ENCODE peak calls at places on chromosomes 12 and 14, in ten cellular contexts. X is cardiac muscle cell; L is psoas muscle; N is astrocyte of the hippocampus; M is amniotic stem cell; E is A549; K is activated T-helper 1 cell treated with Interleukin-2 at 50 U/mL for 16 hours; I is OCI-M1; P is lung microvascular endothelial cell; R is stimulated activated naive CD8-positive, alpha-beta T cell treated with anti-CD3 and anti-CD28 coated beads, Interleukin-15, Interleukin-2, amounts not matched to agents 100 U/mL and 50 U/mL, for 24 hours. T is an unnamed sample.

GRCh38 chr12:70258605-70259403 is 15.6 kb downstream of the CNOT2 start:
- DNase-seq in X (no peak), L (no peak), N (peak), M (no peak), E (no peak), K (no peak), I (no peak), P (no peak), R (no peak), T (no peak)

GRCh38 chr12:116172224-116172849 is 105.2 kb downstream of the MED13L start:
- DNase-seq in X (no peak), L (no peak), N (no peak), M (no peak), E (no peak), K (no peak), I (peak), P (peak), R (peak), T (peak)

GRCh38 chr12:42130670-42131402 is 13.8 kb downstream of the GXYLT1 start:
- DNase-seq in X (no peak), L (peak), N (peak), M (no peak), E (no peak), K (no peak), I (peak), P (peak), R (no peak), T (peak)

GRCh38 chr12:120091371-120092090 is 25.0 kb downstream of the RAB35 start:
- DNase-seq in X (no peak), L (peak), N (peak), M (no peak), E (no peak), K (no peak), I (no peak), P (no peak), R (no peak), T (no peak)

GRCh38 chr12:69982081-69982480 is 157.1 kb downstream of the MYRFL start:
- DNase-seq in X (no peak), L (no peak), N (no peak), M (no peak), E (no peak), K (no peak), I (no peak), P (no peak), R (no peak), T (no peak)

GRCh38 chr12:62468394-62468793 is 1.8 kb downstream of the MON2 start:
- DNase-seq in X (no peak), L (no peak), N (no peak), M (no peak), E (no peak), K (no peak), I (no peak), P (no peak), R (no peak), T (no peak)

GRCh38 chr14:67650161-67650560 is 24.3 kb downstream of the VTI1B start:
- DNase-seq in X (no peak), L (no peak), N (no peak), M (no peak), E (no peak), K (no peak), I (no peak), P (no peak), R (no peak), T (no peak)

GRCh38 chr12:62632521-62632920 is 165.9 kb downstream of the MON2 start:
- DNase-seq in X (no peak), L (peak), N (peak), M (no peak), E (no peak), K (no peak), I (no peak), P (peak), R (peak), T (peak)

GRCh38 chr12:123934829-123935228 is 37.8 kb downstream of the CCDC92 start:
- DNase-seq in X (no peak), L (no peak), N (no peak), M (no peak), E (no peak), K (no peak), I (peak), P (no peak), R (no peak), T (no peak)

GRCh38 chr12:52023976-52024688 is 17.4 kb downstream of the TAMALIN start:
- DNase-seq in X (no peak), L (no peak), N (no peak), M (no peak), E (no peak), K (no peak), I (no peak), P (no peak), R (no peak), T (no peak)

GRCh38 chr12:101713059-101713682 is 15.7 kb downstream of the CHPT1 start:
- DNase-seq in X (peak), L (no peak), N (no peak), M (no peak), E (no peak), K (no peak), I (no peak), P (peak), R (no peak), T (no peak)

GRCh38 chr12:131048611-131048990 is 94.9 kb downstream of the ADGRD1 start:
- DNase-seq in X (no peak), L (peak), N (no peak), M (no peak), E (no peak), K (no peak), I (no peak), P (no peak), R (no peak), T (no peak)

GRCh38 chr14:83816755-83817154 is 1713.2 kb upstream of the FLRT2 start:
- DNase-seq in X (peak), L (no peak), N (peak), M (peak), E (no peak), K (no peak), I (no peak), P (peak), R (no peak), T (peak)

GRCh38 chr14:59275668-59276067 is 87.2 kb downstream of the DAAM1 start:
- DNase-seq in X (no peak), L (no peak), N (peak), M (peak), E (peak), K (no peak), I (peak), P (peak), R (no peak), T (peak)

GRCh38 chr12:132286912-132287311 is 42.5 kb downstream of the GALNT9 start:
- DNase-seq in X (no peak), L (peak), N (no peak), M (no peak), E (peak), K (no peak), I (no peak), P (no peak), R (no peak), T (no peak)

T was measured in endothelial cell of umbilical vein.